ENCODE peak calls at places on chromosomes 1 and 21, in five cellular contexts. R is adrenal gland, Z is HepG2, G is Peyer's patch, E is heart left ventricle. Q is an unnamed sample.

GRCh38 chr21:19049567-19049966 is 646.0 kb upstream of the TMPRSS15 start:
- DNase-seq in R (no peak), Z (no peak), G (no peak), E (no peak), Q (no peak)

GRCh38 chr1:23576338-23577055 is 17.2 kb upstream of the ID3 start:
- DNase-seq in R (no peak), Z (no peak), G (no peak), E (no peak), Q (no peak)

GRCh38 chr1:61742620-61743431 is 546 bp downstream of the PATJ start:
- DNase-seq in R (peak; percentile 57), Z (peak; percentile 12), G (no peak), E (peak; percentile 51), Q (peak; percentile 43)

GRCh38 chr1:21069549-21069948 is 107.1 kb downstream of the EIF4G3 start:
- DNase-seq in R (no peak), Z (peak; percentile 66), G (no peak), E (no peak), Q (no peak)

GRCh38 chr1:27392096-27392777 is at the start of gene GPR3:
- DNase-seq in R (peak; percentile 93), Z (peak; percentile 79), G (peak; percentile 94), E (peak; percentile 94), Q (peak; percentile 94)

GRCh38 chr1:52693843-52694242 is 4.3 kb downstream of the COA7 start:
- DNase-seq in R (no peak), Z (no peak), G (no peak), E (no peak), Q (no peak)

GRCh38 chr21:43916691-43917514 is 51.9 kb downstream of the AGPAT3 start:
- DNase-seq in R (no peak), Z (no peak), G (peak; percentile 61), E (peak; percentile 44), Q (no peak)

GRCh38 chr1:109133815-109134214 is 19.9 kb downstream of the ELAPOR1 start:
- DNase-seq in R (no peak), Z (no peak), G (peak; percentile 20), E (peak; percentile 72), Q (no peak)

GRCh38 chr1:94961994-94962744 is 35.3 kb upstream of the CNN3 start:
- DNase-seq in R (no peak), Z (peak; percentile 44), G (no peak), E (no peak), Q (no peak)

GRCh38 chr1:161307230-161307768 is 2.5 kb downstream of the MPZ start:
- DNase-seq in R (peak; percentile 36), Z (peak; percentile 54), G (no peak), E (no peak), Q (no peak)

GRCh38 chr1:213507472-213508223 is 456.6 kb downstream of the RPS6KC1 start:
- DNase-seq in R (no peak), Z (peak; percentile 13), G (no peak), E (no peak), Q (no peak)

GRCh38 chr1:203913045-203913444 is 51.6 kb downstream of the SNRPE start:
- DNase-seq in R (no peak), Z (no peak), G (no peak), E (no peak), Q (no peak)

GRCh38 chr1:16617778-16618580 is 4.6 kb upstream of the NBPF1 start:
- DNase-seq in R (peak; percentile 25), Z (no peak), G (peak; percentile 15), E (peak; percentile 17), Q (no peak)

GRCh38 chr1:202216691-202217090 is 23.1 kb downstream of the LGR6 start:
- DNase-seq in R (no peak), Z (no peak), G (no peak), E (no peak), Q (no peak)

GRCh38 chr1:44806704-44807363 is at the start of gene DYNLT4:
- DNase-seq in R (no peak), Z (no peak), G (no peak), E (no peak), Q (no peak)
- TF ChIP-seq POLR2A in R (peak; percentile 95), Z (no peak), G (no peak), E (peak; percentile 63), Q (peak; percentile 71)

DNA sequence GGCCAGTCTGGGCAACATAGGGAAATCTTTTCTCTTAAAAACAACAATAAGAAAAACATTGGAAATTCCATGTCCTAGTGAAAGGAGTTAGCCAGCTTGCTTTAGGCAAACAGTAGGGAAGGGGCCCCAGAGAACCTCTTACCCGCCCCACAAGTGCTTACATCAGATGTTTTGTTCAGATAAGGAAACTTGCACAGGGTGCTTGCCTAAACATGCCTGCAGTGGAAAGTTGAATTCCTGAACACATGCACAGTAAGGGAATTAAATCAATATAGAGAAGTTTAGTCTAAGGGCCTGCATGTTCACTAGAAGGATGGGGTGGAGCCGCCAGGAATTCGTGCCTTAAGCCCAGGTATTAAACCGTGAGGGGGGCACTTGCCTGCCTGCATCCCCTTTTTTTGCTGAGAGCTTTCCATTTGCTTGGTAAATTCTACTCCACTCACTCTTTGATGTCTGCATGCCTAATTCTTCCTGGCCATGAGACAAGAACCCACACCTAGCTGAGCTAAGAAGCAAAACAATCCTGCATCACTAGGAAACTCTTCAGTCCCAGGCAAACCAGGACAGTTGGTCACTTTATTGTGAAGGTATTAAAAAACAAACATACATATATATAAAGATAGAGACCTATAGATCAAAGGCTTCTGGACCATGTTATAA is 499.0 kb downstream of the SIPA1L2 start:
- DNase-seq in R (no peak), Z (no peak), G (no peak), E (no peak), Q (no peak)
- H3K36me3 ChIP-seq in R (no peaks in the 10 kb centered on the region), Z (no peaks in the 10 kb centered on the region), G (no peaks in the 10 kb centered on the region), E (no peaks in the 10 kb centered on the region), Q (no peaks in the 10 kb centered on the region)

DNA sequence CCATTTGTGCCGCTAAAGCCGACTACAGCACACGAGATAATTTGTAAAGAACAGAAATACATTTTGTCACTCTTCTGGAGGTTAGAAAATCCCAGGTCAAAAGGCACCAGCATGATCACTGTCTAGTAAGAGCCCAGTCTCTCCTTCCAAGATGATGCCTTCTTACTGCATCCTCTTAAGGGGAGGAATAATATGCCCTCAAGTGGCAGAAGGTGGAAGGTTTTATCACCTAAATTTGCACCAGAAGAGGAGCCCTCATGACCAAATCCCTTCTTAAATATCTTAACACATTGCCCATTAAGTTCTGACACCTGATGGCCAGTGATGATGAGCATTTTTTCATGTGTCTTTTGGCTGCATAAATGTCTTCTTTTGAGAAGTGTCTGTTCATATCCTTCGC is 326.7 kb upstream of the RGS18 start:
- DNase-seq in R (no peak), Z (no peak), G (no peak), E (no peak), Q (no peak)
- TF ChIP-seq CTCF in R (no peak), Z (no peak), G (no peak), E (no peak), Q (no peak)

DNA sequence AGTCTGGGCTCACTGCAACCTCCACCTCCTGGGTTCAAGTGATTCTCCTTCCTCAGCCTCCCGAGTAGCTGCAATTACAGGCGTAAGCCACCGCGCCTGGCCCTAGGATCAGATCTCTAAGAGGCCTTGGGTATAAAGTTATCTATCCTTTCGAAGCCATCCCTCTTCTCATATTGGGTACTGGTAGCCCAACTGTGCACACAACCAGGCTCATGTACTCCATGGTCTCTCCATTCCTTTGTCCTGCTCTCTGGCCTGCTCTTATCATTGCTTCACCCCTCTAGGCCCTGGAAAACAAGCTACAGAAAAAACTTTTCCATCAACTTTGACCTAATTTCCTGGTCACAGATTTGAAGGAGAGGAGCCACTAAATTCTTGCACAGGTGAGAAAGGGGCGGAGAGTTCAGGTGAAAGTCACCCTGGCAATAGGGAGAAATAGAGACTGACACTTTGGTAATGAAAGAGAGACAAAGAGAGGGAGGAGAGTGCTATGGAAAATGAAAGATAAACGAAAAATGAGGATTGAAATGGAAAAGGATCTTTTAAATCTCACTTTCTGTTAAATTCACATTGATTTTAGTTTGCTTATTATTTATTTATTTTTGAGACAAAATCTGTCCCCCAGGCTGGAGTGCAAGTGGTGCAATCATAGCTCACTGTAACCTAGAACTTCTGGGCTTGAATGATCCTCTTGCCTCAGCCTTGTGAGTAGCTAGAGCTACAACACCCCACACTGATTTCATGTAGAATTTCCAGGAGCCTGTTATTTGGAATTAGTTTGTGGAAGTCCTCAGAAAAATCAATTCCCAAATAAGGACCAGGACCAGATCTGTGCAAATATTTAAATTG is 5.9 kb downstream of the TXNIP start:
- DNase-seq in R (peak; percentile 70), Z (peak; percentile 58), G (peak; percentile 69), E (peak; percentile 52), Q (peak; percentile 44)
- TF ChIP-seq POLR2A in R (peak; percentile 16), Z (no peak), G (peak; percentile 27), E (peak; percentile 31), Q (no peak)

DNA sequence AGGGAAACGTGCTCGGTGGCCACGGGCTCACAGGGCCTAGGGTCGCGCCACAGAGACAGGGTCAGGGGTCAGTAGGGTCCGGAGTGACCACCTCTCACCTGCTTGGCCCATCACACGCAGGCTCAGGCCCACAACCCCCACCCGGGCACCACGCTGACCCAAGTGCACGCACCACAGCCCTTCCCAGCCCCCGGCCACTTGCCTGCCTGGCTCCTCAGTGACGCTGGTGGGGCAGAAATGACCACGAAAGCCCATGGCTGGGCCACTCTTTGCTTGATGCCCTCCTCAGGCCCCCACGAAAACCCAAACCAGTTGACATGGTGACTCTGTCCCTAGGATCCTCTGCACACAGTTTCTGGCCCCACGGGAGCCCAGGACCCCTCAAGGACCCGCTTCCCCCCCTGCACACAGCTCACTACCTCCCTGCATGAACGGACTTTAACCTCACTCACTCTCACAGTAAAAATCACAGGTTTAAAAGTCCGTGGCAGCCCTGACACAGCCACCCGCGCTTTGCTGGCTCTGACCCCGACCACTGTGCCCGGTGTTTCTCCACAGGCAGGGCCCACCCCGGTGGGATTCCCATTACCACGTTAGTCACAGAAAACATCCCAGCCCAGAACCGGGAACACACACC is 20.7 kb downstream of the NADK start:
- DNase-seq in R (no peak), Z (no peak), G (no peak), E (no peak), Q (no peak)
- H3K36me3 ChIP-seq in R (peaks cover 83% of the 10 kb centered on the region), Z (peaks cover 37% of the 10 kb centered on the region), G (no peaks in the 10 kb centered on the region), E (peaks cover 81% of the 10 kb centered on the region), Q (no peaks in the 10 kb centered on the region)